ENCODE peak calls at places on chromosomes 13 and 19, in nine cellular contexts. E, W, J, S, F, O, Q, A and P are unnamed samples.

GRCh38 chr19:46881092-46881491 is 20.3 kb downstream of the ARHGAP35 start:
- ATAC-seq in E (no peak), W (no peak), J (no peak), S (no peak), F (no peak), O (no peak), Q (no peak), A (no peak), P (no peak)

GRCh38 chr13:99288069-99288468 is 19.1 kb downstream of the GPR183 start:
- ATAC-seq in E (peak; percentile 73), W (no peak), J (peak; percentile 71), S (peak; percentile 37), F (no peak), O (no peak), Q (peak; percentile 90), A (no peak), P (peak; percentile 95)

GRCh38 chr19:29841209-29841558 is 29.4 kb downstream of the CCNE1 start:
- ATAC-seq in E (no peak), W (no peak), J (no peak), S (no peak), F (no peak), O (no peak), Q (no peak), A (no peak), P (no peak)

GRCh38 chr13:106034201-106034600 is 501.3 kb downstream of the EFNB2 start:
- ATAC-seq in E (no peak), W (no peak), J (no peak), S (no peak), F (no peak), O (no peak), Q (no peak), A (no peak), P (no peak)

GRCh38 chr13:31540316-31540715 is 199.0 kb upstream of the RXFP2 start:
- ATAC-seq in E (no peak), W (no peak), J (no peak), S (no peak), F (no peak), O (no peak), Q (no peak), A (no peak), P (no peak)

GRCh38 chr13:98476106-98476505 is 100.8 kb downstream of the STK24 start:
- ATAC-seq in E (peak; percentile 48), W (peak; percentile 66), J (peak; percentile 2), S (peak; percentile 2), F (peak; percentile 39), O (no peak), Q (peak; percentile 62), A (no peak), P (peak; percentile 58)

GRCh38 chr13:83731113-83731512 is 151.2 kb downstream of the SLITRK1 start:
- ATAC-seq in E (no peak), W (no peak), J (peak; percentile 49), S (no peak), F (no peak), O (no peak), Q (no peak), A (peak; percentile 67), P (no peak)

GRCh38 chr13:99303863-99304521 is 3.2 kb downstream of the GPR183 start:
- ATAC-seq in E (peak; percentile 8), W (peak; percentile 26), J (no peak), S (no peak), F (peak; percentile 16), O (no peak), Q (no peak), A (no peak), P (no peak)

GRCh38 chr19:45474941-45475516 is 7.2 kb downstream of the FOSB start:
- ATAC-seq in E (peak; percentile 5), W (peak; percentile 0), J (no peak), S (no peak), F (no peak), O (no peak), Q (no peak), A (no peak), P (no peak)

GRCh38 chr19:44794610-44795009 is 14.3 kb upstream of the BCAM start:
- ATAC-seq in E (no peak), W (no peak), J (no peak), S (no peak), F (no peak), O (no peak), Q (no peak), A (no peak), P (no peak)

GRCh38 chr13:49840266-49840665 is 47.8 kb upstream of the KPNA3 start:
- ATAC-seq in E (no peak), W (no peak), J (peak; percentile 56), S (no peak), F (no peak), O (no peak), Q (no peak), A (no peak), P (no peak)

GRCh38 chr19:1139126-1139525 is 34.9 kb downstream of the SBNO2 start:
- ATAC-seq in E (no peak), W (no peak), J (no peak), S (no peak), F (no peak), O (no peak), Q (no peak), A (no peak), P (no peak)

GRCh38 chr13:99354371-99354951 is 47.3 kb upstream of the GPR183 start:
- ATAC-seq in E (no peak), W (no peak), J (no peak), S (no peak), F (no peak), O (no peak), Q (peak; percentile 19), A (no peak), P (peak; percentile 81)

GRCh38 chr13:90918551-90918950 is 428.9 kb upstream of the MIR17HG start:
- ATAC-seq in E (no peak), W (no peak), J (peak; percentile 83), S (no peak), F (no peak), O (no peak), Q (no peak), A (no peak), P (no peak)

GRCh38 chr19:51002542-51003311 is 1.3 kb upstream of the KLK8 start:
- ATAC-seq in E (peak; percentile 55), W (no peak), J (peak; percentile 21), S (no peak), F (no peak), O (no peak), Q (no peak), A (no peak), P (no peak)

GRCh38 chr19:48271531-48272151 is 1.8 kb downstream of the ZNF114 start:
- ATAC-seq in E (peak; percentile 51), W (peak; percentile 56), J (peak; percentile 59), S (no peak), F (peak; percentile 58), O (peak; percentile 40), Q (peak; percentile 77), A (peak; percentile 57), P (peak; percentile 85)

GRCh38 chr13:105255472-105255871 is 1280.0 kb downstream of the EFNB2 start:
- ATAC-seq in E (no peak), W (no peak), J (no peak), S (no peak), F (no peak), O (no peak), Q (no peak), A (no peak), P (no peak)

GRCh38 chr19:1172353-1173159 is 1.5 kb downstream of the SBNO2 start:
- ATAC-seq in E (no peak), W (no peak), J (peak; percentile 63), S (no peak), F (no peak), O (peak; percentile 67), Q (no peak), A (peak; percentile 61), P (peak; percentile 24)

GRCh38 chr19:48419158-48419920 is 25.9 kb downstream of the GRIN2D start:
- ATAC-seq in E (peak; percentile 86), W (peak; percentile 82), J (peak; percentile 42), S (peak; percentile 56), F (peak; percentile 73), O (peak; percentile 62), Q (peak; percentile 90), A (no peak), P (peak; percentile 91)

GRCh38 chr13:33252103-33252502 is 33.5 kb downstream of the STARD13 start:
- ATAC-seq in E (no peak), W (no peak), J (no peak), S (no peak), F (no peak), O (no peak), Q (no peak), A (no peak), P (no peak)

GRCh38 chr13:20499986-20500385 is 25.7 kb downstream of the CRYL1 start:
- ATAC-seq in E (no peak), W (no peak), J (no peak), S (no peak), F (no peak), O (no peak), Q (no peak), A (no peak), P (no peak)

GRCh38 chr13:99276706-99277105 is 18.5 kb upstream of the GPR18 start:
- ATAC-seq in E (no peak), W (no peak), J (no peak), S (no peak), F (no peak), O (no peak), Q (no peak), A (no peak), P (no peak)

GRCh38 chr13:113769881-113770280 is 10.9 kb downstream of the TMEM255B start:
- ATAC-seq in E (no peak), W (no peak), J (no peak), S (no peak), F (no peak), O (no peak), Q (no peak), A (no peak), P (no peak)

GRCh38 chr13:43511260-43511970 is 275.4 kb downstream of the ENOX1 start:
- ATAC-seq in E (no peak), W (no peak), J (no peak), S (no peak), F (no peak), O (no peak), Q (no peak), A (no peak), P (no peak)

GRCh38 chr19:10850631-10851030 is 2.4 kb downstream of the C19orf38 start:
- ATAC-seq in E (no peak), W (no peak), J (no peak), S (no peak), F (no peak), O (no peak), Q (no peak), A (no peak), P (no peak)

GRCh38 chr19:6866646-6867255 is 20.6 kb upstream of the ADGRE1 start:
- ATAC-seq in E (no peak), W (no peak), J (no peak), S (no peak), F (no peak), O (no peak), Q (no peak), A (no peak), P (no peak)

GRCh38 chr19:12828494-12828893 is 5.9 kb downstream of the RTBDN start:
- ATAC-seq in E (peak; percentile 57), W (no peak), J (no peak), S (no peak), F (no peak), O (no peak), Q (peak; percentile 59), A (no peak), P (peak; percentile 45)

GRCh38 chr19:16027528-16027927 is 48.8 kb upstream of the TPM4 start:
- ATAC-seq in E (no peak), W (no peak), J (no peak), S (no peak), F (no peak), O (no peak), Q (peak; percentile 40), A (no peak), P (peak; percentile 79)